ENCODE peak calls at places on chromosomes 3 and 15, in seven cellular contexts. A is PC-9, U is HTR-8/SVneo, R is heart left ventricle, E is hypothalamus, P is A172, H is COR-L47. K is an unnamed sample.

GRCh38 chr15:40088929-40089755 is 19.5 kb downstream of the BMF start:
- DNase-seq in U (no peak), H (no peak), A (no peak), R (no peak), P (no peak), E (no peak), K (no peak)

GRCh38 chr3:56884387-56884786 is 82.6 kb upstream of the ARHGEF3 start:
- DNase-seq in A (peak; percentile 38), R (no peak), H (no peak), U (no peak), P (peak; percentile 36), E (no peak), K (no peak)

GRCh38 chr15:26892119-26892518 is 25.3 kb downstream of the GABRA5 start:
- DNase-seq in H (no peak), A (no peak), U (no peak), E (no peak), R (no peak), P (no peak), K (no peak)

GRCh38 chr3:12608368-12608767 is 51.5 kb downstream of the MKRN2 start:
- DNase-seq in A (no peak), E (no peak), U (no peak), P (no peak), H (no peak), R (no peak), K (no peak)

GRCh38 chr3:143070977-143071551 is 48.5 kb upstream of the CHST2 start:
- DNase-seq in H (no peak), R (no peak), P (no peak), A (no peak), U (no peak), E (no peak), K (peak; percentile 33)

GRCh38 chr15:65612616-65612946 is 1.6 kb upstream of the INTS14 start:
- DNase-seq in P (no peak), A (no peak), H (no peak), U (no peak), R (no peak), E (no peak), K (peak; percentile 7)

GRCh38 chr3:32901005-32901932 is 50.2 kb upstream of the CCR4 start:
- DNase-seq in P (no peak), A (no peak), U (no peak), R (no peak), E (no peak), H (no peak), K (no peak)

GRCh38 chr3:154552338-154552737 is 122.3 kb upstream of the GPR149 start:
- DNase-seq in A (no peak), R (no peak), E (no peak), H (no peak), U (no peak), P (no peak), K (no peak)

GRCh38 chr3:122395582-122395981 is 11.6 kb downstream of the FAM162A start:
- DNase-seq in R (no peak), P (no peak), E (no peak), U (no peak), H (no peak), A (no peak), K (no peak)